ENCODE peak calls at places on chromosome 19, in nine cellular contexts. T, H, M, B, Y, L, N, I and D are unnamed samples.

GRCh38 chr19:2478324-2478755 is 2.4 kb downstream of the GADD45B start:
- DNase-seq in H (peak; percentile 39), T (peak; percentile 91), M (peak; percentile 85), L (peak; percentile 64), B (peak; percentile 77), I (peak; percentile 53), N (peak; percentile 79), Y (peak; percentile 86), D (peak; percentile 71)

GRCh38 chr19:48549380-48549779 is 2.6 kb upstream of the SULT2B1 start:
- DNase-seq in H (no peak), M (no peak), N (no peak), L (no peak), Y (no peak), T (no peak), I (no peak), B (no peak), D (no peak)

GRCh38 chr19:55703790-55704215 is 28.8 kb downstream of the EPN1 start:
- DNase-seq in N (peak; percentile 27), T (peak; percentile 66), L (no peak), M (no peak), I (peak; percentile 60), B (no peak), Y (no peak), H (peak; percentile 84), D (peak; percentile 11)

GRCh38 chr19:28377077-28377476 is 835.9 kb downstream of the UQCRFS1 start:
- DNase-seq in M (no peak), H (no peak), N (peak; percentile 7), Y (no peak), B (no peak), L (no peak), T (no peak), I (no peak), D (no peak)

GRCh38 chr19:535017-535835 is 3.7 kb downstream of the CDC34 start:
- DNase-seq in M (no peak), I (no peak), Y (no peak), B (no peak), T (no peak), L (no peak), N (no peak), H (no peak), D (no peak)

GRCh38 chr19:7815325-7815724 is 14.7 kb upstream of the EVI5L start:
- DNase-seq in M (no peak), L (no peak), B (no peak), N (no peak), I (no peak), Y (no peak), T (no peak), H (no peak), D (no peak)

GRCh38 chr19:46265217-46265828 is 31.5 kb upstream of the HIF3A start:
- DNase-seq in H (peak; percentile 82), Y (no peak), M (peak; percentile 76), B (peak; percentile 18), I (no peak), N (peak; percentile 89), T (peak; percentile 86), L (peak; percentile 74), D (peak; percentile 87)

GRCh38 chr19:5547881-5548280 is 19.9 kb downstream of the TINCR start:
- DNase-seq in Y (no peak), T (peak; percentile 77), M (no peak), L (peak; percentile 51), I (no peak), N (peak; percentile 43), H (no peak), B (no peak), D (peak; percentile 31)

GRCh38 chr19:29653398-29653797 is 11.9 kb upstream of the PLEKHF1 start:
- DNase-seq in T (no peak), I (no peak), Y (no peak), L (no peak), B (no peak), N (no peak), M (no peak), H (no peak), D (no peak)

GRCh38 chr19:39845621-39846175 is 481 bp downstream of the FBL start:
- DNase-seq in I (no peak), M (no peak), L (no peak), B (no peak), N (no peak), Y (no peak), T (peak; percentile 58), H (no peak), D (peak; percentile 20)

GRCh38 chr19:14632286-14632685 is 42.4 kb downstream of the ADGRE3 start:
- DNase-seq in T (peak; percentile 65), Y (no peak), B (no peak), M (no peak), L (peak; percentile 15), I (no peak), N (peak; percentile 24), H (peak; percentile 50), D (no peak)

GRCh38 chr19:28578208-28578607 is 634.7 kb downstream of the UQCRFS1 start:
- DNase-seq in M (no peak), I (no peak), H (no peak), T (no peak), N (no peak), Y (no peak), L (no peak), B (no peak), D (no peak)

GRCh38 chr19:33396701-33397535 is 23.4 kb downstream of the CEBPG start:
- DNase-seq in T (no peak), I (no peak), L (no peak), Y (peak; percentile 38), N (peak; percentile 30), M (no peak), H (no peak), B (peak; percentile 22), D (peak; percentile 39)

GRCh38 chr19:50320596-50320995 is 8.6 kb downstream of the KCNC3 start:
- DNase-seq in N (no peak), I (no peak), L (no peak), Y (no peak), M (no peak), H (no peak), T (no peak), B (no peak), D (no peak)

GRCh38 chr19:4639531-4640246 is 373 bp downstream of the TNFAIP8L1 start:
- DNase-seq in T (no peak), L (no peak), H (no peak), N (no peak), Y (peak; percentile 60), B (peak; percentile 33), M (no peak), I (peak; percentile 57), D (no peak)

GRCh38 chr19:33309826-33310225 is 7.5 kb upstream of the CEBPA start:
- DNase-seq in Y (no peak), H (no peak), M (peak; percentile 54), N (no peak), L (no peak), T (no peak), B (no peak), I (no peak), D (no peak)

GRCh38 chr19:37829526-37829925 is 50.1 kb upstream of the ZNF573 start:
- DNase-seq in I (no peak), T (no peak), H (no peak), B (no peak), L (no peak), Y (no peak), M (no peak), N (no peak), D (no peak)

DNA sequence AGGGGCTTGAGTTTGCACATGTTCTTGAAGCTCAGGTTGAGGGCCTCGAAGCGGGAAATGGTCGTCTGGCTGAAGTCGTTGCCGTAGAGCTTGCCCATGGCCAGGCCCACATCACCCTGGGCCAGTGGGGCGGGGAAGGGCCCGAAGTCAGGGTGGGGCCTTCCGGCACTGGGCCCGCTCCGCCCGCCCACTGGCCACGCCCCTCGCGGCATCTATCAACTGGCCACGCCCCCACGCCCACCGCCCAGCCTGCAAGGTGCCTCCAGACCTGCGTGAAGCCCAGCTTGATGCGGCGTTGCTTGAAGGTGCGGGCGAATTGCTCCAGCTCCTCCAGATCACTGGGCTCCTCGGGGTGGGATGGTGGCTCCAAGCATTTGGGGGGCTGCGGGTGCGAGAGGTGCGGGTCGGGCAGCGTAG is 19.9 kb downstream of the ZNF574 start:
- DNase-seq in L (no peak), B (no peak), H (peak; percentile 74), T (no peak), N (no peak), I (no peak), M (no peak), Y (peak; percentile 42), D (no peak)
- H3K4me3 ChIP-seq in L (no peak overlapping the region), B (no peak overlapping the region), H (no peak overlapping the region), T (no peak overlapping the region), N (no peak overlapping the region), I (no peak overlapping the region), M (no peak overlapping the region), Y (no peak overlapping the region), D (no peak overlapping the region)

GRCh38 chr19:23822735-23823134 is 64.0 kb upstream of the ZNF681 start:
- DNase-seq in M (no peak), I (no peak), B (no peak), H (no peak), Y (no peak), T (no peak), N (no peak), L (no peak), D (no peak)

DNA sequence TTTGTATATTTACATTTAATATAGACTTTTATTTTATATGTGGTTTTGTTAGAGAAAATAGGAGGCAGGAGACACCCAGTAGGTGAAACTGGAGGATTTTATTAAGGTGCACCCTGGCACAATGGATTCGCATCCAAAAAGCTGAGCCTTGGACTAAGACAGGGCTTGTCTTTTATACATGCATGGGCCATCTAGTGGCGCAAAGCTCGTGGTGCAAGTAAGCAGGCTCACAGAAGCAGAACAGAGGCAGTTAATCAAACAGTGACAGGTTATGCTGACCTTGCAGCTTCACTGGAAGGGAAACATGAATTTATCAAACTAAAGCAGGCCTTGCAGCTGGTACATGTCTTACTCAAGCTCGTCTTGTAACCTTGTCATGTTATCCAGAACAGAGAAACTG is 58.8 kb upstream of the ZNF681 start:
- DNase-seq in T (peak; percentile 3), M (no peak), H (peak; percentile 71), B (no peak), Y (no peak), L (peak; percentile 4), N (peak; percentile 8), I (peak; percentile 21), D (no peak)
- TF ChIP-seq CTCF in T (peak; percentile 32), M (no peak), H (no peak), B (peak; percentile 19), Y (no peak), L (no peak), N (peak; percentile 30), I (peak; percentile 46), D (peak; percentile 36)

DNA sequence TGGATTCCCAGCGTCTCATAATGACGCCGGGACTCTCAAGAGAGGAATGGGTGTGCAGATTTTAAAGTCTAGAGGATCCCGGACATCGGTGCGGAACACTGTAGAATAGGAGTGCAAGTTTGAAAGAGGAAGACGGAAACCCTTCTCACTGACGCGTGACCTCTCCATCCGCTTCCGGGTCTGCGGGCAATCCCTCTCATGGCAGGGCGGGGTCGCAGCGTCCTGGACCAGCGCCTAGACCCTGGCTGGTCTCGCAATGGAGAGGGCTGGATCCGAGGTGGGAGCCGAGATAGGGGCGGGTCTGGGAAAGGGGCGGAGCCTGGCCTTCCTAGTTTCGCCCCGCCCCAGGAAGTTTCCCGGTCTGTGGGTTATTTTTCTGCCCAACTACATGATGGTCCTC is 4.6 kb upstream of the ZNF845 start:
- DNase-seq in N (peak; percentile 17), Y (peak; percentile 59), L (peak; percentile 4), I (peak; percentile 66), M (peak; percentile 65), B (peak; percentile 61), H (peak; percentile 74), T (no peak), D (peak; percentile 3)
- H3K4me3 ChIP-seq in N (no peak overlapping the region), Y (peak overlapping the region; percentile 9), L (no peak overlapping the region), I (peak overlapping the region; percentile 31), M (no peak overlapping the region), B (peak overlapping the region; percentile 25), H (peak overlapping the region; percentile 22), T (no peak overlapping the region), D (no peak overlapping the region)

GRCh38 chr19:34983786-34984185 is 16.3 kb upstream of the GRAMD1A start:
- DNase-seq in N (no peak), I (no peak), T (no peak), H (no peak), Y (no peak), L (no peak), B (no peak), M (no peak), D (no peak)
- TF ChIP-seq CTCF in N (no peak), I (no peak), T (no peak), H (no peak), Y (no peak), L (no peak), B (no peak), M (no peak), D (no peak)